ENCODE peak calls at places on chromosomes 12 and 14, in four cellular contexts. Y is HCT116, J is HepG2, H is SK-N-SH. Z is an unnamed sample.

GRCh38 chr14:23209651-23210423 is 26.4 kb upstream of the SLC7A8 start:
- DNase-seq in J (no peak), Y (no peak), H (no peak), Z (no peak)

GRCh38 chr12:95336387-95337067 is 118.9 kb downstream of the VEZT start:
- DNase-seq in J (peak), H (peak), Y (peak), Z (peak)

GRCh38 chr12:117596968-117597367 is 235.5 kb upstream of the NOS1 start:
- DNase-seq in Y (no peak), H (no peak), J (no peak), Z (no peak)

GRCh38 chr12:116160196-116160595 is 117.3 kb downstream of the MED13L start:
- DNase-seq in H (no peak), J (no peak), Y (peak), Z (peak)

GRCh38 chr12:22443379-22444316 is 100.7 kb downstream of the C2CD5 start:
- DNase-seq in H (peak), J (peak), Y (peak), Z (peak)

GRCh38 chr12:104494816-104495158 is 38.0 kb downstream of the CHST11 start:
- DNase-seq in H (no peak), Y (no peak), J (no peak), Z (no peak)

GRCh38 chr12:111353603-111354295 is 15.1 kb downstream of the PHETA1 start:
- DNase-seq in Y (no peak), H (no peak), J (no peak), Z (no peak)

GRCh38 chr14:54901380-54902142 is 1.1 kb downstream of the GCH1 start:
- DNase-seq in Y (no peak), H (peak), J (no peak), Z (peak)

GRCh38 chr14:75005357-75005756 is 2.6 kb downstream of the EIF2B2 start:
- DNase-seq in H (no peak), J (no peak), Y (no peak), Z (no peak)

GRCh38 chr12:30218073-30218472 is 434.3 kb upstream of the TMTC1 start:
- DNase-seq in J (no peak), Y (no peak), H (no peak), Z (no peak)

GRCh38 chr12:122420471-122421262 is 1.8 kb downstream of the CLIP1 start:
- DNase-seq in H (no peak), J (no peak), Y (no peak), Z (peak)

GRCh38 chr12:82972624-82973023 is 285.9 kb downstream of the TMTC2 start:
- DNase-seq in Y (no peak), J (no peak), H (no peak), Z (no peak)

GRCh38 chr14:30251017-30251416 is 307.9 kb upstream of the G2E3 start:
- DNase-seq in H (no peak), Y (no peak), J (no peak), Z (no peak)

GRCh38 chr12:101925352-101925751 is 48.0 kb downstream of the DRAM1 start:
- DNase-seq in J (no peak), Y (no peak), H (no peak), Z (no peak)

GRCh38 chr12:19491863-19492262 is 52.6 kb downstream of the AEBP2 start:
- DNase-seq in J (no peak), Y (no peak), H (no peak), Z (no peak)

GRCh38 chr14:101004954-101005353 is 101.4 kb upstream of the RTL1 start:
- DNase-seq in J (no peak), H (no peak), Y (no peak), Z (no peak)

GRCh38 chr14:85444685-85445084 is 85.3 kb upstream of the FLRT2 start:
- DNase-seq in J (no peak), H (peak), Y (no peak), Z (no peak)

GRCh38 chr14:59897757-59898383 is 22.1 kb upstream of the LRRC9 start:
- DNase-seq in J (peak), H (peak), Y (peak), Z (peak)

GRCh38 chr12:67727652-67728295 is 79.2 kb downstream of the DYRK2 start:
- DNase-seq in H (peak), J (no peak), Y (no peak), Z (no peak)

GRCh38 chr12:52243264-52243773 is 10.3 kb downstream of the KRT7 start:
- DNase-seq in J (no peak), Y (no peak), H (peak), Z (no peak)

GRCh38 chr14:39268393-39268792 is 34.7 kb downstream of the MIA2 start:
- DNase-seq in H (no peak), Y (no peak), J (peak), Z (no peak)

GRCh38 chr12:7207866-7208612 is 18.6 kb downstream of the PEX5 start:
- DNase-seq in Y (no peak), J (no peak), H (no peak), Z (no peak)

GRCh38 chr12:65279387-65280112 is 1.1 kb downstream of the MSRB3 start:
- DNase-seq in H (no peak), Y (no peak), J (no peak), Z (no peak)

GRCh38 chr12:67077617-67078016 is 191.5 kb upstream of the CAND1 start:
- DNase-seq in H (no peak), Y (no peak), J (no peak), Z (no peak)

GRCh38 chr12:131604146-131604844 is 106.6 kb upstream of the SFSWAP start:
- DNase-seq in J (no peak), H (no peak), Y (no peak), Z (no peak)

GRCh38 chr12:26878661-26879119 is 45.7 kb upstream of the ITPR2 start:
- DNase-seq in J (no peak), H (peak), Y (no peak), Z (no peak)

GRCh38 chr12:42612258-42612608 is 22.7 kb upstream of the PRICKLE1 start:
- DNase-seq in J (no peak), Y (no peak), H (no peak), Z (no peak)

GRCh38 chr14:75205586-75205985 is 29.2 kb upstream of the TMED10 start:
- DNase-seq in Y (no peak), J (no peak), H (no peak), Z (no peak)

GRCh38 chr12:108630481-108631207 is 3.0 kb downstream of the SELPLG start:
- DNase-seq in H (no peak), J (no peak), Y (no peak), Z (no peak)

GRCh38 chr12:41605528-41606295 is 417.6 kb downstream of the PDZRN4 start:
- DNase-seq in Y (no peak), J (no peak), H (no peak), Z (no peak)

GRCh38 chr14:79544671-79545070 is 666.6 kb downstream of the DIO2 start:
- DNase-seq in H (no peak), Y (no peak), J (no peak), Z (no peak)

GRCh38 chr14:60163741-60164140 is 1.5 kb downstream of the DHRS7 start:
- DNase-seq in Y (no peak), H (no peak), J (no peak), Z (no peak)

GRCh38 chr12:69097619-69098368 is 141.6 kb upstream of the CPSF6 start:
- DNase-seq in J (no peak), H (no peak), Y (no peak), Z (no peak)

DNA sequence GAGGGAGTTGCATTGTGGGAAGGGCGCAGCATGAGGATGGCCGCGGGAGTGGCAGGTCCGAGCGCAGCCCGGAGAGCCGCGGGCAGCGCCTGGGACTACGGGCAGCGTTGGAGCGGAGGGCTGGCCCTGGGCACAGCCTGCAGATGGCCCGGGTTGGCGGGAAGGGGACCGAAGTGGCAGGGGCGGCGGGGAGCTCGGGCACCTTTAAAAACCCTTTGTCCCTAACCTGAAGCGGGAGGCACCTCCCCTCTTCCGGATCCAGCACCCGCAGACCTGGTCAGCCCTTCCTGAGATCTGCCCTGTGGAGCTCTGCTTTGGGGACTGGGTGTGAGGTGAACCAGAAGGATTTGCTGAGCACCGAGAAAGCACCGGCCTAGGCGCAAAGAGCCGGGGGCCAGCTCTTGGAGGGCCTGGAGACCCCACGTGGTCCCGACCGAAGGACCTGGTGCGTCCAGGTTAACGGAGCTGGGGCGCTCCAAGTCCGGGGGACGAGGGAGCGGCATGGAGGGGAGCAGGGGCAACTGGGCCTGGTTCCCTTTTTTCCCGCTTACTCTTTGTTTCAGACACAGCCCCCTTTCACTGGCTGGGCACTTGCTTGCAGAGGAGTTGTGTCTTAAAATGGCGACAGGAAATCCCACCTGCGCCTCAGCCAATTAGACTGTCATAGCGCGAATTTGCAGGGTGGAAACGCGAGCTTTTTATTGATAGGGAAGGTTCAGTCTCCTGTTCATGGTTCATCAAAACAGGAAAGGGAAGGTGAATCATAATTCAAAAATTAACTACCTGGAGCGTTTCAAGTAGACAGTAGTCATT is 792 bp upstream of the SLC38A1 start:
- DNase-seq in H (no peak), J (no peak), Y (no peak), Z (peak)
- TF ChIP-seq JUND in H (no peak), J (no peak), Y (no peak), Z (no peak)

DNA sequence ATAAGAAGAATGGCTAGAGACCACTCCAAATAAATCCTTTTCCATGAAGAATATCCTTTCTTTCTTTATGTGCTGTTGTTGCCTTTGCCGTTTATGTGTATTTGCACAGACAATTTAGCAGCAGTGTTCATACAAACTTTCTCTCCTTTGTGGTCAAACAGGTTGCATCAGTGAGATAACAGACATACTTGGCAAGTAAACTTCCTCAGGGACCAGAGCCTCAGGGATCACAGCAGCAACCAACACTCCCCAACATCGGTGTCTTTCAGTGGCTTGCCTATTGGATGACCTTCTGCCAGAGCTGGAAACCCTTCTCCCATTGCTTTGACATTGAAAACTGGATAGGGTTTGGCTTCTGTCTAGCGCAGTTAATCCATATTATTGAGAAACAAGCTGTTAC is 252.2 kb downstream of the BTG1 start:
- DNase-seq in H (no peak), J (no peak), Y (no peak), Z (peak)
- TF ChIP-seq JUND in H (no peak), J (no peak), Y (no peak), Z (no peak)

GRCh38 chr12:15580431-15580830 is 208.8 kb downstream of the EPS8 start:
- DNase-seq in J (no peak), H (no peak), Y (no peak), Z (no peak)
- TF ChIP-seq JUND in J (no peak), H (no peak), Y (no peak), Z (no peak)

GRCh38 chr12:91091916-91092715 is 19.2 kb downstream of the LUM start:
- DNase-seq in Y (no peak), J (no peak), H (no peak), Z (no peak)
- TF ChIP-seq JUND in Y (no peak), J (no peak), H (no peak), Z (no peak)